ENCODE peak calls at places on chromosomes 12 and 14, in six cellular contexts. F, D, V, A, I and X are unnamed samples.

GRCh38 chr12:130663510-130663909 is 52.6 kb downstream of the RIMBP2 start:
- DNase-seq in F (no peak), D (no peak), V (no peak), A (no peak), I (no peak), X (no peak)

GRCh38 chr14:33567736-33568124 is 383.1 kb downstream of the EGLN3 start:
- DNase-seq in F (no peak), D (no peak), V (no peak), A (no peak), I (no peak), X (no peak)

GRCh38 chr14:69852897-69853296 is 26.3 kb upstream of the SMOC1 start:
- DNase-seq in F (no peak), D (no peak), V (no peak), A (no peak), I (no peak), X (no peak)

GRCh38 chr14:69796797-69797500 is at the start of gene SLC10A1:
- DNase-seq in F (no peak), D (no peak), V (no peak), A (no peak), I (no peak), X (no peak)

GRCh38 chr14:55731881-55732498 is 152.0 kb downstream of the KTN1 start:
- DNase-seq in F (no peak), D (no peak), V (no peak), A (peak; percentile 62), I (no peak), X (peak; percentile 27)

GRCh38 chr14:63100597-63100996 is 55.3 kb upstream of the KCNH5 start:
- DNase-seq in F (no peak), D (no peak), V (no peak), A (no peak), I (no peak), X (no peak)

GRCh38 chr14:93936245-93936644 is 9.1 kb downstream of the FAM181A start:
- DNase-seq in F (no peak), D (no peak), V (no peak), A (no peak), I (no peak), X (no peak)

GRCh38 chr12:4015225-4016076 is 142.3 kb upstream of the PARP11 start:
- DNase-seq in F (no peak), D (no peak), V (no peak), A (peak; percentile 40), I (no peak), X (no peak)

GRCh38 chr14:34782031-34782430 is 67.6 kb upstream of the CFL2 start:
- DNase-seq in F (no peak), D (no peak), V (no peak), A (no peak), I (no peak), X (no peak)

GRCh38 chr12:52004042-52004648 is 2.6 kb upstream of the TAMALIN start:
- DNase-seq in F (no peak), D (no peak), V (no peak), A (peak; percentile 68), I (peak; percentile 72), X (no peak)

GRCh38 chr14:60510976-60511599 is 2.1 kb downstream of the SIX6 start:
- DNase-seq in F (no peak), D (no peak), V (no peak), A (no peak), I (no peak), X (no peak)